ENCODE peak calls at places on chromosomes 5 and 9, in seven cellular contexts. W, F, T, A, Y, Z and J are unnamed samples.

GRCh38 chr5:206406-206805 is 11.5 kb downstream of the CCDC127 start:
- DNase-seq in Y (no peak), A (no peak), T (no peak), W (no peak), F (no peak), Z (no peak), J (no peak)

GRCh38 chr9:12162101-12162500 is 531.1 kb upstream of the TYRP1 start:
- DNase-seq in T (no peak), Z (no peak), F (no peak), Y (no peak), W (no peak), A (no peak), J (no peak)

GRCh38 chr9:112103405-112103804 is 71.7 kb downstream of the SUSD1 start:
- DNase-seq in Y (no peak), A (no peak), T (no peak), Z (no peak), F (no peak), W (no peak), J (no peak)

GRCh38 chr5:153952893-153953292 is 85.8 kb downstream of the FAM114A2 start:
- DNase-seq in F (no peak), A (peak), T (no peak), Y (no peak), Z (no peak), W (peak), J (no peak)

GRCh38 chr5:162858770-162859169 is 578.6 kb upstream of the CCNG1 start:
- DNase-seq in Z (no peak), Y (no peak), T (no peak), W (no peak), A (no peak), F (no peak), J (no peak)

GRCh38 chr9:133883356-133883755 is 108.8 kb downstream of the VAV2 start:
- DNase-seq in Y (no peak), Z (no peak), A (no peak), W (peak), F (no peak), T (no peak), J (no peak)

GRCh38 chr5:104347119-104347708 is 784.6 kb upstream of the NUDT12 start:
- DNase-seq in F (no peak), Z (no peak), T (no peak), A (no peak), W (peak), Y (no peak), J (no peak)

GRCh38 chr5:87298687-87299362 is 31.1 kb downstream of the RASA1 start:
- DNase-seq in F (no peak), W (no peak), T (no peak), A (no peak), Z (no peak), Y (no peak), J (no peak)

GRCh38 chr5:53480474-53481353 is at the start of gene FST:
- DNase-seq in W (no peak), Z (no peak), T (no peak), A (no peak), F (peak), Y (peak), J (no peak)

GRCh38 chr5:143279698-143280097 is 123.8 kb downstream of the NR3C1 start:
- DNase-seq in A (no peak), Y (no peak), W (peak), F (no peak), Z (no peak), T (no peak), J (no peak)

GRCh38 chr5:60376860-60377259 is 323.1 kb downstream of the DEPDC1B start:
- DNase-seq in T (no peak), Z (no peak), W (no peak), A (no peak), F (no peak), Y (no peak), J (no peak)

GRCh38 chr9:5375091-5375490 is 35.4 kb upstream of the RLN1 start:
- DNase-seq in T (no peak), Y (no peak), Z (no peak), A (no peak), W (no peak), F (no peak), J (no peak)

GRCh38 chr5:113059232-113059805 is 82.7 kb downstream of the DCP2 start:
- DNase-seq in Z (no peak), Y (peak), A (no peak), W (peak), F (no peak), T (no peak), J (no peak)

GRCh38 chr5:155101697-155102096 is 88.1 kb downstream of the KIF4B start:
- DNase-seq in T (no peak), A (no peak), Y (no peak), W (no peak), F (no peak), Z (no peak), J (no peak)

GRCh38 chr5:153831976-153832375 is 206.7 kb downstream of the FAM114A2 start:
- DNase-seq in Z (no peak), F (peak), W (peak), A (no peak), T (no peak), Y (no peak), J (no peak)

GRCh38 chr5:675876-676698 is 17.1 kb downstream of the TPPP start:
- DNase-seq in T (no peak), Z (no peak), F (no peak), A (no peak), Y (peak), W (no peak), J (no peak)

GRCh38 chr5:138641547-138642298 is 66.5 kb upstream of the HSPA9 start:
- DNase-seq in T (peak), Y (peak), Z (peak), F (peak), A (no peak), W (peak), J (no peak)

GRCh38 chr5:10538103-10538788 is 25.6 kb upstream of the ANKRD33B start:
- DNase-seq in Y (no peak), Z (no peak), A (no peak), T (no peak), W (no peak), F (no peak), J (no peak)

GRCh38 chr5:131252824-131253171 is 11.1 kb upstream of the CDC42SE2 start:
- DNase-seq in A (no peak), Z (peak), W (no peak), T (no peak), F (peak), Y (peak), J (no peak)

GRCh38 chr9:135010363-135010860 is 77.1 kb upstream of the OLFM1 start:
- DNase-seq in Z (no peak), A (no peak), Y (no peak), W (no peak), F (no peak), T (no peak), J (no peak)
- TF ChIP-seq CTCF in Z (no peak), A (no peak), Y (no peak), W (no peak), F (no peak), T (no peak), J (no peak)

DNA sequence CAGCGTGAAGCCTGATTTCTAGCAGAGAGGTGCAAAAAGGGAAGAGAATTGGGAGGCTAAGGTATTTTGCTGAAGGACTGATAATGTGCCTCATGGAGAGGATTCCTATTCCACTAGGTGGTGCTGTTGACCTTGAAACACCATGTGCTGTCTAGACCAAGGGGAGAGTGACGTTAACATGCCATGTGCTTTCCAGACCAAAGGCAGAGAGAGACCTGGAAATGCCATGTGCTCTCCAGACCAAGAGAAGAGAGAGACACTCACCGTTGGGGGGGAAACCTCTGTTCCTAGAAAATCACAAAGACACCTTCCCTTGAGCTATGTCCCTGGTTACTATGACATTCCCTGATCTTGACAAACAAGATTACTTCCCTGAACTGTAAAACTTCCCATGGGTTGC is 286.0 kb upstream of the TUSC1 start:
- DNase-seq in Z (peak), Y (no peak), T (no peak), W (peak), A (peak), F (no peak), J (peak)
- TF ChIP-seq CTCF in Z (peak), Y (peak), T (peak), W (peak), A (peak), F (no peak), J (peak)

DNA sequence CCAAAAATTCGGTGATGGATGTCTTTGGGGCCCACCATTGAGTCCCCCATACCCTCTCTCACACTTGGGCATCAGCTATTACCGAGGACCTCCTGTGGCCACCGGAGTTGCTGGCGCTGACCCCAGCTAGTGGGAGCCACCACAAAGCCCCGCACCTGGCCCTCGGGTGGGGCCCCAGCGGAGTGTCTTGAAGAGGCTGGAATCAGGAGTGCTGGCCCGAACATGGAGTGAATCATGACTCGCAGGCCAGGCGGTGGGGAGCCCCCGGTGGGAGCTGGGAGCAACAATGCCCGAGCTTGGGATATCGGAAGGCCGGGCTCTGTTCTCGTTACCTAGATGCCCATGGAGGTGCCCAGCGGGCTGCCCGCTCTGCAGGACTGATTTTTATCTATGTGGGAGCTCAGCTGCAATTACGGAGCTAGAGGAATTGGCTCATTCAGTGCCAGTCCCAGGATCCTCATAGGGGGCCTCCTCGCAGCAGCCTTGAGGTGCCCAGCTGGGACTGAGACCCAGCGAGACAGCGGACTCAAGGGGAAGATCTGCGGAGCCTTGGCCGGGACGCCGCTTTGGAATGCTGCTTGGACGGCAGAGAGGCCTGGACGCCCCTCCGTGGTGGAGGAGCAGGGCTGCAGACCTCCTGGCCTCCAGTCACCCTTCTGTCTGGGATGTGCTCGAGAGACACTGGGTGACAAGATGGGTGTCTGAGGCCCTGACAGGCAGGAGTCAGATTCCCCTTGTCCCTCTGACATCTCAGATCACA is 70.8 kb downstream of the PSMB7 start:
- DNase-seq in F (no peak), Z (no peak), W (no peak), A (no peak), Y (peak), T (no peak), J (no peak)
- TF ChIP-seq CTCF in F (no peak), Z (no peak), W (no peak), A (no peak), Y (no peak), T (no peak), J (no peak)

GRCh38 chr5:65623482-65623881 is 651 bp downstream of the TRIM23 start:
- DNase-seq in A (no peak), Z (no peak), Y (no peak), F (no peak), T (no peak), W (peak), J (no peak)

GRCh38 chr5:65620021-65620420 is 4.1 kb downstream of the TRIM23 start:
- DNase-seq in W (peak), F (no peak), Y (no peak), A (no peak), T (no peak), Z (no peak), J (no peak)

GRCh38 chr5:65624025-65624569 is at the start of gene TRIM23:
- DNase-seq in A (peak), T (peak), W (peak), Y (peak), Z (peak), F (peak), J (peak)

GRCh38 chr5:65625743-65626142 is 916 bp downstream of the SHLD3 start:
- DNase-seq in Z (no peak), T (no peak), F (no peak), A (no peak), W (no peak), Y (no peak), J (no peak)

GRCh38 chr5:65624570-65625555 is at the start of the genes SHLD3 and TRAPPC13:
- DNase-seq in F (peak), T (peak), A (peak), Y (peak), Z (peak), W (peak), J (peak)
- TF ChIP-seq CTCF in F (peak), T (peak), A (no peak), Y (peak), Z (no peak), W (peak), J (no peak)

DNA sequence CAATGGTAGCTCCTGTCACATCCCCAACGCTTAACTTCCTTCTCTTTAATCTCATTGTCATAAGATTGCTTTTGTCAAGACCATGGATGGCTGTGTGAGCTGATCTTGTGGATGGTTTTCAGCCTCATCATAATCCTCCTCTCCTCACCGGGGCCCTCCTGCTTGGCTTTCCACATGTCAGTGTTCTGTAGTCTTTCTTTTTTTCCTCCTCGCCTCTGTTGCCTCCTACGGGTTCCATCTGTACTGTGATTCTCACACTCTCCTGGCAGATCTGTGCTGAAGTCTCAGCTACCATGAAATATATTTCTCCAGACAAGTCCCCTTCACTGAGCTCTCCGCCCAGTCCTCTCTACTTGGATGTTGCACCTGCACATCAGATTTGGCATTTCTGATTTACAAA is 34.9 kb upstream of the FAM120AOS start:
- DNase-seq in A (no peak), T (no peak), W (no peak), Y (no peak), Z (no peak), F (no peak), J (no peak)
- TF ChIP-seq CTCF in A (no peak), T (no peak), W (no peak), Y (no peak), Z (no peak), F (no peak), J (no peak)

GRCh38 chr9:126219717-126220116 is 106.9 kb upstream of the MVB12B start:
- DNase-seq in T (no peak), F (no peak), W (no peak), Y (no peak), Z (no peak), A (no peak), J (no peak)
- TF ChIP-seq CTCF in T (no peak), F (no peak), W (no peak), Y (no peak), Z (no peak), A (no peak), J (no peak)

GRCh38 chr9:137068539-137069507 is 1.5 kb downstream of the SAPCD2 start:
- DNase-seq in W (no peak), F (no peak), A (no peak), Z (no peak), Y (no peak), T (no peak), J (no peak)
- TF ChIP-seq CTCF in W (no peak), F (no peak), A (no peak), Z (no peak), Y (no peak), T (no peak), J (no peak)

GRCh38 chr9:128103589-128103962 is 24.0 kb downstream of the PTGES2 start:
- DNase-seq in Y (no peak), W (no peak), A (no peak), T (peak), F (no peak), Z (peak), J (no peak)
- TF ChIP-seq CTCF in Y (no peak), W (no peak), A (no peak), T (peak), F (no peak), Z (peak), J (peak)

GRCh38 chr9:81686614-81687520 is 2.5 kb downstream of the TLE1 start:
- DNase-seq in Y (peak), T (peak), F (peak), Z (no peak), W (peak), A (no peak), J (peak)

GRCh38 chr9:81687521-81688261 is 1.7 kb downstream of the TLE1 start:
- DNase-seq in Z (no peak), W (no peak), F (peak), A (no peak), Y (peak), T (peak), J (no peak)

GRCh38 chr9:81683704-81684103 is 5.6 kb downstream of the TLE1 start:
- DNase-seq in W (no peak), Z (no peak), A (no peak), F (no peak), Y (no peak), T (no peak), J (no peak)

GRCh38 chr9:81683214-81683613 is 6.1 kb downstream of the TLE1 start:
- DNase-seq in Z (no peak), A (no peak), W (no peak), F (no peak), T (no peak), Y (no peak), J (no peak)

DNA sequence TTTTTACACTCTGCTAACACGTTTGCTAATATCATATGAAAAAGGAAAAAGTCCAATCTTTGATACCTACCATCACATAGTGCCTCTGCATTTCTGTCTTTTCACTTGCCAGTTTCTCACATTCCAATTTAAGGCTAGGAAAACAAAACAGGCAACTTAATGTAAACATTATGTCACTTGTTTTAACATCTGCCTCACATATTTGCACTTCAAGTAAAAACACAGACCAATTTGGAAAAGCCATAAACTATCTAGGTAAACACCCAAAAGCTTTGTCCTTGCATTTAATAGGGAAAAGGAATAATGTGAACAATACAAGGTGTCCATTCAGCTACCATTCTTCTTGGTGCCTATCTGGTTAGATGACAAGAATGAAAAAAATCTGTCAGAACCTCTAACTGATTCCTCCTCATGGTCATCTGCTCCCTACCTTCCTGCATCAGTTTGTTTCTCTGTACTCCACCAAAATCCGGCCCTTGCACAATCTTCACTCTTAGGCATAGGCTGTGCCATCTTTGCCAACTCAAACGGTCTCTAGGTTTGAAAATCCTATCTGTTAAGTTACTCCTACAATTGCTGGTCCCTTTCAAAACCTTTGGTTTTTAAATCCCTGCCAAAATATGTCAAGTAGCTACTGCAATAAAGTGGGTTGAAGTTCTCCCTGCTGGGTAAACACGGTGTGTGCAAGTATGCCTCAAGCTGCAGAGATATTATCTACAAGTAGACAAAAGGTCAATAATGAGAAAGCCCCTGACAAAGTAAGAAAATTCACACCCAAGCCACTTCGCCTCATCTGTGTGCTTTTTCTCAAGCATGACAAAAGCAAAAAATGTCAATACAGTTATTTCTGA is 3.4 kb downstream of the TLE1 start:
- DNase-seq in A (no peak), W (peak), Z (no peak), Y (no peak), F (no peak), T (no peak), J (no peak)
- TF ChIP-seq CTCF in A (peak), W (peak), Z (peak), Y (no peak), F (no peak), T (peak), J (peak)